ENCODE peak calls at places on chromosomes 11 and 22, in ten cellular contexts. U is T1000; J is activated CD4-positive, CD25-positive, alpha-beta regulatory T cell treated with anti-CD3 and anti-CD28 coated beads, Interleukin-2, amount 50 U/mL, for 72 hours; A is PC-3; R is AG10803; X is activated CD4-positive, alpha-beta T cell treated with anti-CD3 and anti-CD28 coated beads for 36 hours; H is HEK293T; N is stromal cell of bone marrow; K is CD4-positive, alpha-beta T cell; S is gastrocnemius medialis. I is an unnamed sample.

GRCh38 chr11:86592047-86592564 is 80.3 kb downstream of the ME3 start:
- DNase-seq in S (no peak), N (no peak), H (no peak), U (no peak), K (no peak), R (peak; percentile 69), X (no peak), A (peak; percentile 59), J (no peak), I (no peak)

GRCh38 chr11:128463386-128463829 is 124.0 kb downstream of the ETS1 start:
- DNase-seq in J (no peak), X (no peak), K (no peak), H (no peak), A (no peak), N (peak; percentile 87), S (no peak), R (peak; percentile 80), U (no peak), I (peak; percentile 39)

GRCh38 chr11:95485115-95485900 is 254.3 kb upstream of the SESN3 start:
- DNase-seq in K (no peak), R (peak; percentile 96), J (no peak), H (no peak), X (no peak), N (peak; percentile 81), A (no peak), U (no peak), S (no peak), I (no peak)

GRCh38 chr11:35373284-35373933 is 45.9 kb downstream of the SLC1A2 start:
- DNase-seq in K (no peak), A (peak; percentile 25), J (no peak), H (no peak), N (no peak), S (no peak), X (no peak), U (no peak), R (no peak), I (peak; percentile 22)

GRCh38 chr11:126072141-126072741 is 9.6 kb upstream of the CDON start:
- DNase-seq in R (no peak), U (no peak), K (no peak), J (no peak), X (no peak), S (no peak), H (no peak), N (no peak), A (peak; percentile 73), I (no peak)

GRCh38 chr11:7604331-7604973 is 68.8 kb downstream of the CYB5R2 start:
- DNase-seq in U (no peak), H (no peak), J (no peak), X (no peak), N (no peak), K (no peak), A (no peak), S (no peak), R (no peak), I (no peak)

GRCh38 chr11:86275493-86276370 is 26.3 kb upstream of the HIKESHI start:
- DNase-seq in S (no peak), U (no peak), X (no peak), A (no peak), H (no peak), N (no peak), J (no peak), K (no peak), R (no peak), I (no peak)

GRCh38 chr22:41488596-41489385 is 19.9 kb downstream of the ACO2 start:
- DNase-seq in S (no peak), R (no peak), J (no peak), K (no peak), H (no peak), X (no peak), U (no peak), N (no peak), A (no peak), I (no peak)

GRCh38 chr11:17687946-17688670 is 31.3 kb upstream of the MYOD1 start:
- DNase-seq in A (no peak), H (no peak), K (no peak), J (no peak), S (peak; percentile 80), N (no peak), X (no peak), R (peak; percentile 54), U (no peak), I (no peak)

GRCh38 chr11:47488111-47488510 is 39.2 kb upstream of the RAPSN start:
- DNase-seq in K (no peak), U (no peak), S (no peak), R (no peak), N (no peak), H (no peak), J (no peak), X (no peak), A (no peak), I (no peak)

GRCh38 chr11:76197941-76198640 is 8.2 kb downstream of the WNT11 start:
- DNase-seq in J (no peak), S (no peak), K (no peak), H (no peak), N (no peak), A (no peak), R (no peak), X (no peak), U (no peak), I (no peak)

GRCh38 chr11:76243157-76243556 is 36.9 kb upstream of the WNT11 start:
- DNase-seq in U (no peak), K (no peak), S (no peak), X (no peak), R (no peak), A (no peak), H (no peak), J (no peak), N (no peak), I (peak; percentile 77)

GRCh38 chr11:127521413-127521812 is 520.8 kb upstream of the KIRREL3 start:
- DNase-seq in A (no peak), N (peak; percentile 1), R (peak; percentile 11), K (no peak), X (no peak), S (no peak), J (no peak), U (no peak), H (no peak), I (no peak)

GRCh38 chr22:44818727-44819126 is 66.4 kb downstream of the ARHGAP8 start:
- DNase-seq in N (no peak), R (no peak), A (no peak), J (no peak), U (no peak), X (no peak), S (no peak), K (no peak), H (no peak), I (no peak)

GRCh38 chr22:49793296-49793695 is 34.4 kb downstream of the BRD1 start:
- DNase-seq in X (no peak), N (no peak), U (no peak), H (no peak), R (no peak), S (no peak), A (no peak), J (no peak), K (no peak), I (peak; percentile 76)

GRCh38 chr11:70133771-70134170 is 55.7 kb downstream of the ANO1 start:
- DNase-seq in K (no peak), U (no peak), X (no peak), N (no peak), J (no peak), A (no peak), S (no peak), H (no peak), R (no peak), I (no peak)

GRCh38 chr11:89491141-89491690 is at the start of gene NOX4:
- DNase-seq in H (no peak), J (no peak), S (no peak), U (no peak), R (peak; percentile 54), N (no peak), A (no peak), X (no peak), K (no peak), I (peak; percentile 91)

GRCh38 chr11:111220716-111221115 is 24.8 kb upstream of the POU2AF2 start:
- DNase-seq in S (no peak), U (no peak), J (no peak), K (no peak), R (no peak), X (no peak), A (no peak), H (no peak), N (no peak), I (no peak)

GRCh38 chr22:25148149-25148691 is 51.4 kb upstream of the CRYBB3 start:
- DNase-seq in J (no peak), R (no peak), U (no peak), S (no peak), A (no peak), H (no peak), X (no peak), N (no peak), K (no peak), I (no peak)

GRCh38 chr22:40609216-40609615 is 27.3 kb downstream of the MRTFA start:
- DNase-seq in J (no peak), S (no peak), R (peak; percentile 22), H (no peak), U (no peak), A (no peak), N (no peak), K (no peak), X (peak; percentile 13), I (no peak)

GRCh38 chr11:94768602-94769511 is 701 bp downstream of the AMOTL1 start:
- DNase-seq in J (no peak), X (peak; percentile 35), R (no peak), S (no peak), K (no peak), U (no peak), H (no peak), N (no peak), A (peak; percentile 55), I (peak; percentile 79)

GRCh38 chr22:29390270-29390669 is 1.9 kb upstream of the AP1B1 start:
- DNase-seq in J (no peak), S (no peak), R (no peak), X (no peak), N (no peak), A (no peak), U (no peak), H (no peak), K (no peak), I (no peak)

GRCh38 chr11:6251120-6251733 is 8.4 kb upstream of the CCKBR start:
- DNase-seq in R (peak; percentile 61), K (peak; percentile 36), A (peak; percentile 78), S (no peak), J (peak; percentile 63), H (peak; percentile 80), X (peak; percentile 77), U (no peak), N (peak; percentile 47), I (peak; percentile 79)

GRCh38 chr22:43345761-43346261 is 2.6 kb upstream of the SCUBE1 start:
- DNase-seq in X (no peak), K (no peak), H (no peak), S (no peak), R (no peak), A (no peak), N (no peak), U (no peak), J (no peak), I (no peak)

GRCh38 chr11:64070301-64070656 is 34.5 kb downstream of the FLRT1 start:
- DNase-seq in J (no peak), N (no peak), R (no peak), H (peak; percentile 37), K (no peak), U (no peak), A (no peak), S (no peak), X (no peak), I (no peak)

GRCh38 chr11:73951797-73952196 is 971 bp downstream of the DNAJB13 start:
- DNase-seq in H (no peak), K (no peak), N (no peak), R (no peak), A (peak; percentile 66), S (no peak), U (no peak), J (no peak), X (no peak), I (no peak)

GRCh38 chr11:19345848-19346681 is 105.3 kb upstream of the E2F8 start:
- DNase-seq in R (no peak), H (peak; percentile 52), N (no peak), X (peak; percentile 7), K (no peak), J (no peak), S (no peak), U (no peak), A (no peak), I (peak; percentile 84)

GRCh38 chr11:4134844-4135243 is 40.2 kb downstream of the RRM1 start:
- DNase-seq in R (peak; percentile 43), H (no peak), K (no peak), A (peak; percentile 68), S (no peak), U (no peak), J (no peak), N (no peak), X (no peak), I (no peak)